ENCODE peak calls at places on chromosomes 5 and 9, in seven cellular contexts. P, B, J, S, V, I and X are unnamed samples.
A peak's percentile ranks its signal among the peaks of the same experiment; 100 is the strongest.

GRCh38 chr5:126499742-126500396 is 76.7 kb downstream of the GRAMD2B start:
- DNase-seq in P (no peak), B (peak; percentile 32), J (no peak), S (peak; percentile 58), V (peak; percentile 39), I (peak; percentile 45), X (no peak)

GRCh38 chr5:119343766-119344165 is 12.1 kb upstream of the TNFAIP8 start:
- DNase-seq in P (peak; percentile 63), B (no peak), J (no peak), S (peak; percentile 80), V (no peak), I (no peak), X (no peak)

GRCh38 chr9:91186311-91187101 is 175.2 kb downstream of the AUH start:
- DNase-seq in P (peak; percentile 77), B (no peak), J (no peak), S (no peak), V (no peak), I (no peak), X (no peak)

GRCh38 chr5:58938568-58939424 is 355.9 kb downstream of the RAB3C start:
- DNase-seq in P (no peak), B (no peak), J (no peak), S (no peak), V (no peak), I (no peak), X (no peak)

GRCh38 chr5:24347206-24347605 is 297.6 kb downstream of the CDH10 start:
- DNase-seq in P (no peak), B (no peak), J (no peak), S (no peak), V (no peak), I (no peak), X (peak; percentile 46)

GRCh38 chr9:35726876-35727438 is 5.0 kb downstream of the TLN1 start:
- DNase-seq in P (no peak), B (peak; percentile 73), J (no peak), S (peak; percentile 62), V (peak; percentile 60), I (peak; percentile 53), X (no peak)

GRCh38 chr5:3030511-3031165 is 279.2 kb upstream of the IRX2 start:
- DNase-seq in P (peak; percentile 21), B (no peak), J (no peak), S (no peak), V (no peak), I (no peak), X (no peak)

GRCh38 chr5:111756701-111757581 is at the start of gene NREP:
- DNase-seq in P (peak; percentile 84), B (peak; percentile 84), J (peak; percentile 56), S (peak; percentile 97), V (peak; percentile 97), I (peak; percentile 77), X (peak; percentile 97)

GRCh38 chr5:31156761-31157160 is 36.7 kb upstream of the CDH6 start:
- DNase-seq in P (no peak), B (no peak), J (no peak), S (no peak), V (no peak), I (no peak), X (no peak)

GRCh38 chr5:17190799-17191391 is 26.5 kb upstream of the BASP1 start:
- DNase-seq in P (no peak), B (no peak), J (no peak), S (peak; percentile 52), V (no peak), I (no peak), X (no peak)

GRCh38 chr5:173850664-173851063 is 37.5 kb upstream of the CPEB4 start:
- DNase-seq in P (no peak), B (no peak), J (no peak), S (no peak), V (no peak), I (no peak), X (no peak)

GRCh38 chr9:91101598-91102168 is 260.0 kb downstream of the AUH start:
- DNase-seq in P (no peak), B (peak; percentile 35), J (no peak), S (no peak), V (no peak), I (no peak), X (no peak)

GRCh38 chr5:107331882-107332281 is 338.9 kb downstream of the EFNA5 start:
- DNase-seq in P (no peak), B (no peak), J (no peak), S (peak; percentile 25), V (peak; percentile 70), I (no peak), X (no peak)

GRCh38 chr9:28956111-28956880 is 1383.0 kb upstream of the C9orf72 start:
- DNase-seq in P (no peak), B (no peak), J (no peak), S (no peak), V (no peak), I (no peak), X (no peak)

GRCh38 chr5:157670662-157671591 is at the start of gene C5orf52:
- DNase-seq in P (no peak), B (peak; percentile 49), J (no peak), S (peak; percentile 22), V (peak; percentile 20), I (no peak), X (peak; percentile 89)

GRCh38 chr5:132489051-132489770 is 1.4 kb downstream of the IRF1 start:
- DNase-seq in P (peak; percentile 41), B (peak; percentile 43), J (no peak), S (no peak), V (no peak), I (peak; percentile 17), X (no peak)

GRCh38 chr9:83242066-83242465 is 179.1 kb upstream of the RASEF start:
- DNase-seq in P (no peak), B (no peak), J (no peak), S (no peak), V (no peak), I (no peak), X (no peak)

GRCh38 chr9:93148721-93149120 is 14.7 kb upstream of the NINJ1 start:
- DNase-seq in P (no peak), B (no peak), J (no peak), S (no peak), V (no peak), I (no peak), X (peak; percentile 63)

GRCh38 chr5:148268556-148268955 is at the start of gene SPINK13:
- DNase-seq in P (no peak), B (no peak), J (no peak), S (peak; percentile 36), V (peak; percentile 55), I (no peak), X (no peak)

GRCh38 chr5:154408806-154409205 is 37.0 kb upstream of the SAP30L start:
- DNase-seq in P (no peak), B (no peak), J (no peak), S (no peak), V (no peak), I (no peak), X (no peak)

GRCh38 chr5:5511904-5512416 is 89.5 kb downstream of the ICE1 start:
- DNase-seq in P (no peak), B (no peak), J (no peak), S (no peak), V (no peak), I (no peak), X (no peak)

GRCh38 chr5:53426878-53427277 is 53.6 kb upstream of the FST start:
- DNase-seq in P (no peak), B (no peak), J (no peak), S (no peak), V (no peak), I (no peak), X (no peak)

DNA sequence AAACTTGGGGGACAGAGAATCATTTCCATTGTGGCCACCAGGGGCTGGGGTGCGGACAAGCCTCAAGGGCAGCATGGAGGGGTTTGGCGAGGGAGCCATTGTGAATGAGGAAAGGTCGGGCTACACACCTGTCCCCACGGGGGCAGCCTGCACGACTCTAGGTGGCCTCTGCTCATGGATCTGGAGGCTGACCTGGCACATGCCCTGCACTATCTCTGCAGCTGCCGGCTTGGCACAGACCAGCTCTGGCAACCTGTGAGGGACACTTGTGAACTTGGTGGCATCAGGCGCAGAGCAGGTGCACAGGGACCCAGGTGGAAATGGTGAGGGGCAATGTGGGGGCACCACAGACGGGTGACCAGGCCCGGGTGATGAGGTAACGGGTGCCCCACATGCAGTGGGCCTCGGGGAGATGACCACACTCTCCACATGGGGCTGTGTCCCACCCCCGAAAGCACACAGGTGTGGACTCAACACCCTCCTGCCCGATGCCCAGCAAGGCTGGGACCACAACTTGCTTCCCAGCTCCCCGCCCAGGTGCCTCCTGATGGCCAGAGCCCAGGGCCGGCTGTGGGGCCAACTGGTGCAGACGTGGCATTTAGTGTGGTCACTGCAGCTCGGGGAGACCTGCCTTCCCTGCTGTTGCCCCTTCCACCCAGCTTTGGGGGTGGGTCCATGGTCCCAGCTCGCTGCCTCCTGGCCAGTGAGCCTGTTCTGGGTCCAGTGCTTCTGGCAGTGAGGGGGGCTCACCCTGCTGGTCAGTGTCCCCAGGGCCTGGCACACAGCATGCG is 60.9 kb upstream of the UBAC1 start:
- DNase-seq in P (no peak), B (no peak), J (peak; percentile 60), S (no peak), V (no peak), I (peak; percentile 29), X (peak; percentile 67)
- TF ChIP-seq CTCF in P (peak; percentile 43), B (no peak), J (no peak), S (peak; percentile 30), V (no peak), I (peak; percentile 58), X (no peak)

GRCh38 chr5:146400206-146400605 is 46.9 kb upstream of the TCERG1 start:
- DNase-seq in P (no peak), B (no peak), J (no peak), S (no peak), V (no peak), I (no peak), X (no peak)

GRCh38 chr5:146401021-146401420 is 46.1 kb upstream of the TCERG1 start:
- DNase-seq in P (no peak), B (no peak), J (no peak), S (no peak), V (no peak), I (no peak), X (no peak)

GRCh38 chr5:146399446-146399845 is 47.7 kb upstream of the TCERG1 start:
- DNase-seq in P (no peak), B (no peak), J (no peak), S (no peak), V (no peak), I (no peak), X (no peak)

DNA sequence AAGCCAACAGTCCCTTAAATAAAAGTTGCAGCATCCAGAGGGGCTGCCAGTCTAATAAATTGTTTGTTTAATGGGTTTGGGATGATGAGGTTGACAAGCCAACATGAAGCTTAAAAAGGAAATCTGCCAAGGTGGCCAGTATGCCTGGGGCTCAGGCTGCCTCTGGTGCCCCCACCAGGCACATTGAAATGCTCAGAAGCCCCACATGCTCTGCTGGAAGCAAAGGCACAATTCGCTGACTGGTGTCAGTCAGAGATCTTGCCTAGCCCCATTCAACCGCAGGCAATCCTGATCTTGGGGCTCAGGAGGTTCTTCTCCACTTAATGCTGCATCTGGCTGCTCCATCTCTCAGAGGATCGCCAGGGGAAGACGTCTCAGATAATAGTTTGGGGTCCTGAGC is 44.2 kb upstream of the TCERG1 start:
- DNase-seq in P (no peak), B (no peak), J (no peak), S (no peak), V (no peak), I (no peak), X (no peak)
- TF ChIP-seq CTCF in P (no peak), B (no peak), J (no peak), S (no peak), V (no peak), I (peak; percentile 42), X (no peak)

GRCh38 chr5:42005561-42006153 is 80.6 kb downstream of the FBXO4 start:
- DNase-seq in P (no peak), B (peak; percentile 15), J (no peak), S (peak; percentile 57), V (peak; percentile 45), I (no peak), X (no peak)
- TF ChIP-seq CTCF in P (peak; percentile 80), B (peak; percentile 90), J (peak; percentile 51), S (peak; percentile 71), V (peak; percentile 85), I (peak; percentile 82), X (peak; percentile 78)

GRCh38 chr9:69546265-69546664 is 125.9 kb downstream of the APBA1 start:
- DNase-seq in P (no peak), B (no peak), J (no peak), S (no peak), V (peak; percentile 34), I (peak; percentile 57), X (no peak)
- TF ChIP-seq CTCF in P (no peak), B (no peak), J (no peak), S (peak; percentile 35), V (peak; percentile 37), I (peak; percentile 73), X (peak; percentile 57)